ENCODE peak calls at places on chromosomes 4 and X, in five cellular contexts. J, U, N, Q and A are unnamed samples.

GRCh38 chrX:71578253-71579135 is at the start of gene GCNA:
- DNase-seq in J (no peak), U (no peak), N (no peak), Q (no peak), A (no peak)

GRCh38 chrX:16869393-16870094 is 618 bp downstream of the RBBP7 start:
- DNase-seq in J (peak), U (peak), N (peak), Q (no peak), A (no peak)

GRCh38 chrX:40062525-40063193 is 35.1 kb downstream of the BCOR start:
- DNase-seq in J (no peak), U (no peak), N (peak), Q (no peak), A (no peak)

GRCh38 chr4:33060873-33061542 is 2340.8 kb downstream of the PCDH7 start:
- DNase-seq in J (peak), U (peak), N (peak), Q (peak), A (peak)

GRCh38 chrX:115344885-115345653 is 55.6 kb downstream of the LUZP4 start:
- DNase-seq in J (peak), U (no peak), N (peak), Q (peak), A (peak)

GRCh38 chr4:27910227-27910626 is 1049.6 kb downstream of the STIM2 start:
- DNase-seq in J (no peak), U (no peak), N (no peak), Q (no peak), A (no peak)

GRCh38 chr4:56187601-56188177 is 199.6 kb downstream of the AASDH start:
- DNase-seq in J (no peak), U (no peak), N (no peak), Q (no peak), A (no peak)

GRCh38 chr4:5619913-5620625 is 88.3 kb downstream of the EVC2 start:
- DNase-seq in J (no peak), U (no peak), N (peak), Q (no peak), A (peak)

GRCh38 chr4:73721901-73722300 is 18.5 kb upstream of the CXCL8 start:
- DNase-seq in J (no peak), U (no peak), N (peak), Q (peak), A (peak)

GRCh38 chrX:145068450-145068849 is 178.9 kb upstream of the SPANXN1 start:
- DNase-seq in J (no peak), U (no peak), N (no peak), Q (no peak), A (no peak)

GRCh38 chrX:29044802-29045201 is 457.6 kb downstream of the IL1RAPL1 start:
- DNase-seq in J (no peak), U (no peak), N (no peak), Q (peak), A (peak)

GRCh38 chrX:124018031-124018430 is 56.5 kb downstream of the STAG2 start:
- DNase-seq in J (no peak), U (no peak), N (peak), Q (no peak), A (peak)

GRCh38 chr4:681736-682451 is 7.1 kb downstream of the SLC49A3 start:
- DNase-seq in J (peak), U (peak), N (no peak), Q (no peak), A (no peak)

GRCh38 chrX:26347171-26347570 is 131.2 kb downstream of the MAGEB5 start:
- DNase-seq in J (no peak), U (no peak), N (no peak), Q (no peak), A (no peak)

GRCh38 chrX:135543924-135544323 is 23.5 kb downstream of the INTS6L start:
- DNase-seq in J (peak), U (no peak), N (no peak), Q (no peak), A (no peak)

GRCh38 chr4:7876096-7876993 is 63.3 kb downstream of the AFAP1 start:
- DNase-seq in J (peak), U (no peak), N (peak), Q (peak), A (peak)

GRCh38 chrX:42149281-42149680 is 225.9 kb upstream of the CASK start:
- DNase-seq in J (no peak), U (no peak), N (no peak), Q (no peak), A (peak)

GRCh38 chrX:4179031-4179430 is 465.6 kb upstream of the PRKX start:
- DNase-seq in J (no peak), U (no peak), N (no peak), Q (no peak), A (no peak)

GRCh38 chr4:131447883-131448282 is 1701.2 kb upstream of the PCDH10 start:
- DNase-seq in J (no peak), U (no peak), N (no peak), Q (no peak), A (no peak)

GRCh38 chr4:74039065-74039763 is 725 bp upstream of the CXCL3 start:
- DNase-seq in J (no peak), U (no peak), N (peak), Q (peak), A (peak)

GRCh38 chr4:155761916-155762315 is 3.1 kb downstream of the GUCY1B1 start:
- DNase-seq in J (no peak), U (no peak), N (no peak), Q (no peak), A (no peak)

GRCh38 chrX:136767104-136767941 is 13.4 kb downstream of the ARHGEF6 start:
- DNase-seq in J (peak), U (peak), N (peak), Q (peak), A (peak)

GRCh38 chr4:139153411-139154133 is 23.4 kb downstream of the ELF2 start:
- DNase-seq in J (no peak), U (no peak), N (peak), Q (no peak), A (peak)

GRCh38 chrX:15497865-15498264 is 2.7 kb upstream of the BMX start:
- DNase-seq in J (peak), U (peak), N (peak), Q (peak), A (peak)

GRCh38 chrX:114976321-114976720 is 41.1 kb downstream of the IL13RA2 start:
- DNase-seq in J (no peak), U (no peak), N (peak), Q (peak), A (peak)

GRCh38 chrX:123960956-123961267 is 594 bp upstream of the STAG2 start:
- DNase-seq in J (no peak), U (no peak), N (no peak), Q (no peak), A (no peak)

GRCh38 chr4:81589191-81589720 is 117.5 kb upstream of the RASGEF1B start:
- DNase-seq in J (no peak), U (no peak), N (no peak), Q (no peak), A (no peak)

GRCh38 chr4:117400039-117400835 is 314.9 kb upstream of the TRAM1L1 start:
- DNase-seq in J (peak), U (no peak), N (peak), Q (peak), A (peak)

DNA sequence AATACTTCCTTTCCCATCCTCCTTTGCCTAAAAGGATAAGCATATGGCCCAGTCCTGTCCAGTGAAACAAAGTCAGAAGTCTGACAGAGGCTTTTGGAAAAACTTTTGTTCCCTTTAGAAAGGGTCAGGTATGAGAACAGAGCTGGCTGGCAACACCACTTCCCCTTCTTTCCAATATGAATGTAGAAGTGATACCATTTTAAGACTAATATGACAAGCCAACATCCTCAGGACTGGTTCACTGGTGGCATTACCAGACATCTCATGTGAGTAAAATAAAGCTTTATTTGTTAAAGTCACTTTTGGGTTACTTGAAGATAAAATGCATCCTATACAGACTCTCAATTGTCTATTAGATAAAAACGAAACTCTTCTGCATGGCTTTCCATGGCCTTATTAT is 83.6 kb upstream of the PTCHD1 start:
- DNase-seq in J (no peak), U (no peak), N (no peak), Q (no peak), A (no peak)
- H3K4me3 ChIP-seq in J (no peak), U (no peak), N (no peak), Q (no peak), A (no peak)

DNA sequence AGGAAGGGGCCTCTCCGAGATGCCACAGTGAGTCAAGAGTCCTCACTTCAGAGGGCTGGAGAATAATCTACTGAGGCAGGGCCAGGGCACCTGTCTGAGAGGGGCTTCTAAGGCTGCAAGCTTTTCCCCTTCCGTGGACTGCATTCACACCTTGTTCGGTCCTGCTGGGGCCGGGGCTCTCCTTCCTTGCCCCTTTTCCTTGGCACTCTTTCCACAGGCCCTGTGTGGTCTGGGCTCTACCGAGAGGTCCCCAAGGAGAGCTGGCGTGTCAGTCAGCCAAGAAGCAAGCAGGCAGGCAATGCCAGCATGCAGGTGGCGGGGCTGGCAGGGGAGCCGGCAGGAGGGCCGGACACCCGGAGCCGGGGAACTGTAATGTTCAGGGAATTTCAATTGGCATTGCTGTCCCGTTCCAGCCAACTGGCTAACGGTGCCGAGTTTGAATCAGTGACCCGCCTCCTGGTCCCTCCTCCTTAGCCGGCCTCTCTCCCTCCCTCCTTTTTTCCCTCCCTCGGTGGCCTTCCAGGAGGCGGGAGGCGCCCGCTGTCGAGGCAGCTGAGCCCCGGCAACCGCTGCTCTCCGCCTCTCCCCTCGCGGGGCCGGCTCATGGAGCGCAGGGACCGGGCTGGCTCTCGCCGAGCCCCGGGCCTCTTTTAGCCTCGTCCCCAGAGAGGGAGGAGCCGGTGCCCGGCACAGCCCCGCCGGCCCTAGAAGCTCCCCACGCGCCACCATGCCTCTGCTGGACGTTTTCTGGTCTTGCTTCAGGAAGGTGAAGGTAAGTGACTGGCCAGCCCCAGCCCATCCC is at the start of gene STARD8:
- DNase-seq in J (peak), U (no peak), N (peak), Q (peak), A (peak)
- TF ChIP-seq CTCF in J (no peak), U (no peak), N (no peak), Q (no peak), A (peak)

DNA sequence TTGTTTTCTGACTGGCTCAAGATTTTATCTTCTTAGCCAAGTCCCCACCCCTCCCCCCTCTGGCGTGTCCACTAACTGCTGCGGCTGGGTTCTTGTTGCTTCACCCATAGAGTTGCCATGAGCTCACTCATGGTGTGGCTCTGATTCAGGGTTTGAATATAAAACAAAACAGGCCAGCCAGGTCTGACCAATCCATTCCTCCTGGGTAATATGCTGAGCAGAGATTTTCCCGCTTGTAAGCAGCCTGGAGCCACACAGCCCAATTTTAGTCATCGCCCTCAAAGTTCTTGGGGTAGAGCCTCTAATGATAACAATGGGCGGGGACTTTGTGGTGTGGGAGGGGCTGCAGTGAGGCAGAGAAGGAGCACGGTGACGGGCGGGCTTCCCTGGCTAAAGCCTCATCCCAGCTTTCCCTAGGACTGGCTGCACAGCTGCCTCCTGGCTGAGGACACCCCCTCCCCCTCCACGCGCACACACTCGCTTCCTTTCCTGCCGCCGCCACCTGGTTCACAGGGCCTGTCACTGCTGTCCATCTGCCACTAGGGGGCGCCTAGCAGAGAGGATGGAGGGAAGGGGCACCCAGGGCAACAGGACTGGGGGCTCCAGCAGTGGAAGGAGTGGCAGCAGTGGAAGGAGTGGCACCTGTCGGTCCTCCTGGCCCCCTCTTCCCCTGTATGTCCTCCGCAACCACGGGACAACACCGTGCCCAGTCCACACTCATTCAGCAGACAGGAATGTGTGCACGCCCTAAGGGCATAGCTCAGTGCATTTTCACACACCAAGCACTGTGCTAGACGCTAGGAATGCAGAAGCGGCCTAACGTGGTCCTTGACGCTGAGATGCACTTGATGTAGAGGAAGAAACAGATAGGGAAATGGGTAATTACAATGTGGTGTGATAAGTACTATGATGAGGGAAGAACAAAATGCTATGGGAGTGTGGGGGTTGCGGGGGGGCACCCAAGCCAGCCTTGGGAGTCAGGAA is 26.8 kb downstream of the PRPS1 start:
- DNase-seq in J (peak), U (peak), N (peak), Q (peak), A (peak)
- H3K4me3 ChIP-seq in J (no peak), U (no peak), N (peak), Q (no peak), A (peak)

GRCh38 chrX:151009582-151009981 is 26.4 kb downstream of the HMGB3 start:
- DNase-seq in J (no peak), U (no peak), N (no peak), Q (no peak), A (no peak)

GRCh38 chrX:151006410-151007109 is 23.4 kb downstream of the HMGB3 start:
- DNase-seq in J (no peak), U (no peak), N (no peak), Q (no peak), A (no peak)

GRCh38 chrX:151000901-151001301 is 17.8 kb downstream of the HMGB3 start:
- DNase-seq in J (no peak), U (no peak), N (no peak), Q (no peak), A (no peak)

DNA sequence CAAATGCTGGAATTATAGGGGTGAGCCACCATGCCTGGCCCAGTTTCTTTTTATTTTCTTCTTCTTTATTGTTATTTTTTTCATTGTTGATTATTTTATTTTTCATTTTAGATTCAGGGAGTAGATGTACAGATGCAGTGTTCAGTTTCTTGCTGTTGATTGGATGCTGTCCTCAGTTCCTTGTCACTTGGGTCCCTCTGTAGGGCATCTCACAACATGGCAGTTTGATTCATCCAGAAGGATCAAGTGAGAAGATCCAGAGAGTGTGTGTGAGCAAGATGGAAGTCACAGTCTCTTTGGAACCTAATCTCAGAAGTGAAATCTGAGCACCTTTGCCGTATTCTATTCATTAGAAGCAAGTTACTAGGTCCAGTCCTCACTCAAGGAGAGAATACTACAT is 20.9 kb downstream of the HMGB3 start:
- DNase-seq in J (peak), U (no peak), N (no peak), Q (no peak), A (no peak)
- TF ChIP-seq CTCF in J (no peak), U (no peak), N (peak), Q (no peak), A (no peak)

DNA sequence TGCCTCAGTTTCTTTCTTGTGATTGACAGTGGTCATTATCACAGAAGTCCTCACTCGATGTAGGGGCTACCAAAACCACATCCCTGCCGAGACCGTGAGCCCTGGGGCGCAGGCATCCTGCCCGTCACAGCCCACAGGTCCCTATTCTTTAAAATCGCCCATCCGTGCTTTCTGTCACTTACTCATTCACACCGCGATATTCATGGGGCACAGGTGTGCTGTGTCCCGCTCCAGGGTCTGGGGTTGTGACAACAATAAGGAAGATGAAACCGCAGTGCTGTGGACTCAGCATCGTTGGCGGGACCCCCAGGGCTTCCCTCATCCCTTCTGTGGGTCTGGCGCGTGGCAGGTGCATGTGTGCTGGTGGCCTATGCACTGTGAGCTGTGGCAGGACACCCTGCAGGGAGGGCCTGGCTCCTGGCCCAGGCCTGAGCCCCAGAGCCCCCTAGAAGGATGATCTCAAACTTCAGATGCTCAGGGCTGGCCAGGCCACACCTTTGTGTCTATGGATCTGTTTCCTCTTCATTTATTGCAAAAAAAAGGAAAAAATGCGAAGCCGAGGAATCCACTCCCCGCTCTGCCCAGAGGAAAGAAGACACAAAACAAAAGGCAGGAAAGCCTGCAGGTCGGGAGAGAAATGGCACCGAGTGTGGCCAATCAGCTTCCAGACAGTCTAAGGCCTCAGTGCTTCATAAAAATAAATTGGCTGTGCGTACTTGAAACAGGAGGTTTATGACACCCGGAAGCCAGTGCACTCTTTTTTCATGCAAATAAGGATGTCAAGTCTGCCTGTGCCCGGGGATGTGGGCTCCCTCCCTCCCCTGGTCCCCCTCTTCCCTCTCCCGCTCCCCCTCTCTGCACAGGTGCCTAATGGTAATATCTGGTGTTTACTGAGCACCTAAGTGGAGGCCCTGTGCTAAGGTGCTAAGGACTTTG is 109.5 kb upstream of the ADRA2C start:
- DNase-seq in J (no peak), U (no peak), N (no peak), Q (no peak), A (no peak)
- H3K4me3 ChIP-seq in J (no peak), U (no peak), N (no peak), Q (no peak), A (no peak)

GRCh38 chrX:13008189-13008533 is 33.3 kb downstream of the TMSB4X start:
- DNase-seq in J (no peak), U (peak), N (no peak), Q (no peak), A (no peak)
- TF ChIP-seq CTCF in J (no peak), U (no peak), N (no peak), Q (no peak), A (peak)

GRCh38 chr4:99817310-99817885 is 771 bp downstream of the DAPP1 start:
- DNase-seq in J (no peak), U (peak), N (no peak), Q (no peak), A (no peak)

GRCh38 chr4:99815597-99816011 is 1.0 kb upstream of the DAPP1 start:
- DNase-seq in J (no peak), U (no peak), N (peak), Q (no peak), A (peak)

GRCh38 chr4:99811850-99812249 is 4.8 kb upstream of the DAPP1 start:
- DNase-seq in J (peak), U (peak), N (peak), Q (peak), A (peak)

GRCh38 chr4:99818661-99819060 is 2.0 kb downstream of the DAPP1 start:
- DNase-seq in J (no peak), U (no peak), N (no peak), Q (no peak), A (no peak)

GRCh38 chr4:99816611-99817309 is at the start of gene DAPP1:
- DNase-seq in J (no peak), U (peak), N (no peak), Q (no peak), A (no peak)
- H3K4me3 ChIP-seq in J (no peak), U (peak), N (no peak), Q (no peak), A (no peak)

GRCh38 chr4:100082852-100083251 is 107.4 kb downstream of the DDIT4L start:
- DNase-seq in J (no peak), U (no peak), N (no peak), Q (no peak), A (no peak)
- TF ChIP-seq CTCF in J (no peak), U (no peak), N (no peak), Q (no peak), A (no peak)

DNA sequence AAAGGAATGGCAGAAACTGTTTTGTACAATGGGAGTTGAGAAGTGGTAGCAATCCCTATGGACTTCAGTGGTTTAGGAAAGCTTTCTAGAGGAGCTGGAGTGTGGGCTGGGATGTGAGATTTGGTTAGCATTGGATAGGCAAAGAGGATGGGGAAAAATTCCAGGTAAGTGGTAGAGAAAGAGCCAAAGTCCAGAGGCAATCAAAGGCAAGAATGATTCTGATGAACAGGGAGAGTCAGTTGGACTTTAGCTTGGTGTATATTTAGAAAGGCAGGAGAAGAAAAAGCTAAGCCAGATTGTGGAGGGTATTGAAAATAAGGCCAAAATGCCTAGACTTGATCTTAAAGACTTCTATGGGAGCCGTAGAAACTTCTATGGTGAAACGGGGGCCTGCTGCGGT is 3.7 kb upstream of the VSIG4 start:
- DNase-seq in J (no peak), U (no peak), N (no peak), Q (no peak), A (no peak)
- H3K4me3 ChIP-seq in J (no peak), U (no peak), N (no peak), Q (no peak), A (no peak)